ENCODE peak calls at places on chromosomes 16 and 17, in five cellular contexts. I is uterus, V is tibial artery, S is iPS DF 6.9, H is DND-41. L is an unnamed sample.

GRCh38 chr17:75159196-75160031 is 5.1 kb upstream of the JPT1 start:
- DNase-seq in I (no peak), V (peak; percentile 16), S (no peak), H (no peak), L (no peak)

GRCh38 chr16:27319257-27319965 is 5.6 kb downstream of the IL4R start:
- DNase-seq in I (peak; percentile 19), V (no peak), S (no peak), H (no peak), L (no peak)

GRCh38 chr17:81150379-81151038 is 14.8 kb upstream of the PVALEF start:
- DNase-seq in I (peak; percentile 39), V (no peak), S (no peak), H (no peak), L (no peak)

GRCh38 chr17:27633312-27634025 is 2.5 kb downstream of the LGALS9 start:
- DNase-seq in I (peak; percentile 62), V (peak; percentile 78), S (no peak), H (no peak), L (peak; percentile 63)

GRCh38 chr17:7186241-7186640 is 7.1 kb upstream of the ASGR1 start:
- DNase-seq in I (no peak), V (no peak), S (no peak), H (no peak), L (no peak)

GRCh38 chr17:19940722-19941464 is 36.7 kb downstream of the AKAP10 start:
- DNase-seq in I (no peak), V (no peak), S (no peak), H (no peak), L (no peak)

GRCh38 chr17:9192010-9192409 is 170.7 kb downstream of the NTN1 start:
- DNase-seq in I (no peak), V (no peak), S (no peak), H (no peak), L (no peak)

GRCh38 chr16:86987746-86988670 is 329.2 kb downstream of the C16orf95 start:
- DNase-seq in I (no peak), V (peak; percentile 59), S (no peak), H (no peak), L (no peak)

GRCh38 chr17:40518401-40519088 is 17.1 kb upstream of the TNS4 start:
- DNase-seq in I (peak; percentile 8), V (peak; percentile 37), S (no peak), H (peak; percentile 43), L (no peak)

GRCh38 chr17:50872710-50873424 is 6.7 kb upstream of the TOB1 start:
- DNase-seq in I (no peak), V (peak; percentile 88), S (no peak), H (peak; percentile 68), L (no peak)

GRCh38 chr17:77287432-77288068 is 146.8 kb downstream of the SEC14L1 start:
- DNase-seq in I (no peak), V (no peak), S (no peak), H (no peak), L (no peak)

GRCh38 chr17:17313350-17313991 is 10.3 kb downstream of the NT5M start:
- DNase-seq in I (no peak), V (peak; percentile 60), S (peak; percentile 29), H (peak; percentile 19), L (peak; percentile 67)

GRCh38 chr16:77171750-77172635 is 19.0 kb upstream of the MON1B start:
- DNase-seq in I (peak; percentile 34), V (no peak), S (no peak), H (peak; percentile 32), L (peak; percentile 62)

GRCh38 chr17:62778990-62779681 is 29.0 kb downstream of the MARCHF10 start:
- DNase-seq in I (peak; percentile 52), V (no peak), S (no peak), H (no peak), L (peak; percentile 26)

GRCh38 chr16:2470603-2471015 is 488 bp upstream of the NTN3 start:
- DNase-seq in I (no peak), V (no peak), S (no peak), H (no peak), L (no peak)

GRCh38 chr16:2468725-2469398 is 2.2 kb upstream of the NTN3 start:
- DNase-seq in I (no peak), V (no peak), S (no peak), H (peak; percentile 71), L (no peak)

GRCh38 chr16:2468142-2468724 is 2.9 kb upstream of the NTN3 start:
- DNase-seq in I (no peak), V (no peak), S (no peak), H (no peak), L (no peak)

GRCh38 chr16:2470234-2470601 is 879 bp upstream of the NTN3 start:
- DNase-seq in I (no peak), V (no peak), S (no peak), H (no peak), L (no peak)

DNA sequence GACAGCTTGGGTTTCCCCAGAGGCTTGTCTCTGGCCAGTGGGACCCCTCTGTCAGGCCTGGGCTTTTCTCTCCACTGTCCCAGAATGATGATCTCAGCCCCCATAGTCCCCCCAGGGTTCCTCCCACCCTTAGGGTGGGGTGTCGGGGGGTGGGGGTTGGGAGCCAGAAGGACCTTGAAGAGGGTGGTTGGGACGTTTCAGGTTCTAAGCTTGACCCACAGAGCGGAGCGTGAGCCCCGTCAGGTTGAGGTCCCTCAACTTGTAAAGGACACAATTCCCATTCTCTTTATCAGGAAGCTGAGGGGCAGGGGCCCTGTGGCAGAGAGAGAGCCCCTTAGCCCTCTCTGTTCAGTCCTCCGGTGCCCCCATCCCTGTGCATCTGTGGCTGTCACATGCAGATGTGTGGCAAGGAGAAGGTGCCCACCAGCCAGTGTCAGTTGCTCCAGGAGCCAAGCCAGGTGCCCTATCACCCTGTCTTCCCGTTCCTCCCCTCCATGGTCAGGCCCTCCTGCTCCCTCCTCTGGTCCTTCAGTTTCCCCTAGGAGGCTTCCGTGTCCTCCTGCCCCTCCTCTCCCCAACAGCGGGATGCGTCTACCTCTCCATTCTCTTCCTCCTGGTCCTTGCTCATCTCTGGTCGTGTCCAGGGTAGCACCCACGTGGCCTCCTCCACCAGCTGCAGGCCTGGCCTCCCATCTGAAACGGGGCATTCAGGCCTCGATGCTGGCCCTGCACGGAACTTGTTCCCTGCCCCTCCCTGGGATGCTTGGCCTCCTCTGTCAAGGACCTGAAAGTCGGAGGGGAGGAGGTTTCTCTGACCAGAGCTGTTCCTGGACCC is 1.5 kb upstream of the NTN3 start:
- DNase-seq in I (no peak), V (no peak), S (no peak), H (no peak), L (no peak)
- H3K4me1 ChIP-seq in I (peaks cover 26% of the 10 kb centered on the region), V (peaks cover 71% of the 10 kb centered on the region), S (peaks cover 23% of the 10 kb centered on the region), H (peaks cover 74% of the 10 kb centered on the region), L (peaks cover 34% of the 10 kb centered on the region)

DNA sequence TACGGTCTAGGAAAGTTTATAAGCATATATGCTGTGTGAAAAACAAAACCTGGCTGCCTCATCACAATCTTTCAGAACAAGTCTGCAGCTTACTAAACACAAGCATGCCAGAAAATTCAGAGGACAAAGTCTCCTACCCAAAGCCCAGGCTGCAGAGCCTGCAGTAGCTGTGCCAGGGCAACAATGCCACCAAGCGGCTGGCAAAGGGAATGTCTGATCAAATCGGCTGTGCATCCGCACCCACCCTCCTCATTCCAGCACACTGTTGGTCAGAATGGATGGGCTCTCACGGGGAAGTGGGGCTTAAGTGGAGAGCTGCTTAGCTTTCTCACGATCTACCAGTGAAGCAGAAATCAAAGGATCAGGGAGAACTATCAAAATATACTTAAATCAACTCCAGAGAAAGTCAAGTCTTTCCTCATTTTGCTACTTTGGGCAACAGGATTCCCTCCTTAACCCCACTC is 73.5 kb downstream of the CYTH1 start:
- DNase-seq in I (peak; percentile 38), V (peak; percentile 76), S (peak; percentile 67), H (peak; percentile 67), L (peak; percentile 70)
- H3K4me1 ChIP-seq in I (no peaks in the 10 kb centered on the region), V (no peaks in the 10 kb centered on the region), S (no peaks in the 10 kb centered on the region), H (no peaks in the 10 kb centered on the region), L (peaks cover 4% of the 10 kb centered on the region)

GRCh38 chr17:59754547-59754946 is 47.1 kb downstream of the VMP1 start:
- DNase-seq in I (no peak), V (no peak), S (no peak), H (peak; percentile 19), L (no peak)
- H3K4me1 ChIP-seq in I (no peaks in the 10 kb centered on the region), V (peaks cover 8% of the 10 kb centered on the region), S (no peaks in the 10 kb centered on the region), H (peaks cover 17% of the 10 kb centered on the region), L (peaks cover 8% of the 10 kb centered on the region)

DNA sequence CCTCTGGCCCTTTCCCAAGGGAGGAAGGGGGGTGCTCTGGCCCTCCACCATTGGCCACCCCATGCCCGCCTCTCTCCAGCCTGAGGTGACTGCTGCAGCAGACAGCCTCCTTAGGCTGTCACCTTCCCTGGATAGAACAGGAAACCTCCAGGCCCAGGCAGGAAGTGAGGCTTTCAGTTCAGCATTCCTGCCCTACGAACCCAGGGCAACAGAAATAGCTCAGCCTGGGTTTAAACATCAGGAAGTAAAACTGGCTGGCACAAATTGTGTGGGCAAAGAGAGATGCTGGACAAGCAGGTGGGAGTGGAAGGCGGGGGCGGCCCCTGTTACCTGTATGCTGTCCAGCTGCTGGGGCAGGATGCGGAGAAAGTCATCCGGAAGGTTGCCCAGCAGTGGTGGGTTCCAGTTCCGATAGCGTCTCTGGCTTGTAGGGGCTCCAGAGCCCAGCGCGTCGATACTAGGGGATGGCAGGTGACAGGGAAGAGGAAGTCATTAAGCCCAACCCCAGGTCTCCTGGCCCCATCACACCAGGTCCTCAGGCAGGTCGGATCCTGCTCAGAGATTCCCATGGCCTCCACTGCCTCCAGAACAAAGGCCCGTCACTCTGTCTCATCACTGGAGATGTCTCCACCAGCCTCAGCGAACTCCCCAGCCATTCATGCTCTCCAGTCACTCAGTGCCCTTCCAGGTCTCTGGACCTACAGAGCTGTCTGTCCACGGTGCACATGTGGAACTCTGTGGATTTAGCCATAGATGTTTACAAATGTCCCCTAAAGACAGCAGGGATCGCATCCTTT is 23.6 kb upstream of the MRPS23 start:
- DNase-seq in I (no peak), V (no peak), S (no peak), H (no peak), L (no peak)
- H3K4me1 ChIP-seq in I (peaks cover 35% of the 10 kb centered on the region), V (peaks cover 61% of the 10 kb centered on the region), S (peaks cover 18% of the 10 kb centered on the region), H (peaks cover 34% of the 10 kb centered on the region), L (peaks cover 30% of the 10 kb centered on the region)

DNA sequence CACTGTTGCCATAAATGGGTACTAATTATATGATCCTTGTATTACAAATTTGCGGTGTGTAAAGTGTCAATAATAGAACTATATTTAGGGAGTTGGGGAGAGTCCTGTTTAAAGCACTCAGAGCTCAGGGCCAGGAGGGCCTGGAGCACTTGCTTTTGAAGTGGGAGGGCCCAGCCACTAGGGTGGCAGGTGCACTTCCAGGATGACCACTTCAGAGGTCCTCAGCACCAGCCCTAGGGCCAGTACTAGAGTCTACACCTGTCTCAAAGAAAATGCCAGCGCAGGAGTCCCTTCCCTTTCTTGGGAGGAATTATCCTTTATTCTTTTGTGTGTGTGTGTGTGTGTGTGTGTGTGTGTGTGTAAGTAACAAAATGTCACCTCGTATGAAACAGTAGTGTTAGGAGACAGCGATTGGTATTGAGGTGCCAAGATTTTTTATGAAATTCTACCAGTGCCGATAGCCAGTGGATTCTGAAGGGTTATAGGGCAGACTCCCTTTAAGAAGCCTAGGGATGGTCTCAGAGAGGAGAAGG is 31.9 kb downstream of the MYO18A start:
- DNase-seq in I (no peak), V (no peak), S (no peak), H (no peak), L (no peak)
- H3K4me1 ChIP-seq in I (peaks cover 3% of the 10 kb centered on the region), V (peaks cover 25% of the 10 kb centered on the region), S (peaks cover 1% of the 10 kb centered on the region), H (peaks cover 26% of the 10 kb centered on the region), L (peaks cover 14% of the 10 kb centered on the region)

GRCh38 chr16:4105848-4106247 is 10.4 kb downstream of the ADCY9 start:
- DNase-seq in I (no peak), V (no peak), S (no peak), H (no peak), L (no peak)
- H3K4me1 ChIP-seq in I (no peaks in the 10 kb centered on the region), V (peaks cover 31% of the 10 kb centered on the region), S (no peaks in the 10 kb centered on the region), H (no peaks in the 10 kb centered on the region), L (peaks cover 14% of the 10 kb centered on the region)